ENCODE peak calls at places on chromosome 20, in six cellular contexts. D is LoVo, X is GM12864, C is HepG2, A is WTC11, N is SW 1271. Z is an unnamed sample.

GRCh38 chr20:38843346-38843745 is 37.8 kb downstream of the PPP1R16B start:
- DNase-seq in D (no peak), A (no peak), C (no peak), N (no peak), X (no peak), Z (no peak)

GRCh38 chr20:58584881-58585752 is 66.0 kb upstream of the STX16 start:
- DNase-seq in D (no peak), N (no peak), C (no peak), A (no peak), X (no peak), Z (peak; percentile 42)

GRCh38 chr20:39645130-39645529 is 683.0 kb downstream of the DHX35 start:
- DNase-seq in C (no peak), X (no peak), N (no peak), D (no peak), A (no peak), Z (no peak)

GRCh38 chr20:17684077-17684888 is 2.2 kb upstream of the RRBP1 start:
- DNase-seq in D (no peak), N (no peak), A (no peak), C (peak; percentile 96), X (no peak), Z (no peak)

GRCh38 chr20:25013478-25014380 is 21.2 kb upstream of the APMAP start:
- DNase-seq in D (no peak), A (no peak), N (no peak), X (no peak), C (no peak), Z (no peak)

GRCh38 chr20:25437153-25437581 is 29.7 kb downstream of the GINS1 start:
- DNase-seq in D (no peak), C (no peak), A (peak; percentile 47), N (no peak), X (no peak), Z (peak; percentile 16)

GRCh38 chr20:35699914-35700624 is 864 bp downstream of the ROMO1 start:
- DNase-seq in C (no peak), D (no peak), X (no peak), N (no peak), A (no peak), Z (no peak)

GRCh38 chr20:11229772-11230171 is 556.0 kb upstream of the JAG1 start:
- DNase-seq in C (no peak), D (peak; percentile 60), N (peak; percentile 28), X (no peak), A (no peak), Z (peak; percentile 98)

GRCh38 chr20:51966296-51966971 is 164.1 kb upstream of the SALL4 start:
- DNase-seq in C (peak; percentile 84), N (peak; percentile 42), A (peak; percentile 71), X (peak; percentile 8), D (peak; percentile 67), Z (peak; percentile 84)

GRCh38 chr20:61807426-61808160 is 258.1 kb downstream of the TAF4 start:
- DNase-seq in A (peak; percentile 4), N (no peak), D (no peak), X (no peak), C (no peak), Z (no peak)

GRCh38 chr20:48722737-48723191 is 105.0 kb downstream of the PREX1 start:
- DNase-seq in C (peak; percentile 34), A (no peak), D (no peak), N (no peak), X (no peak), Z (peak; percentile 84)

GRCh38 chr20:40945754-40946451 is 82.7 kb upstream of the TOP1 start:
- DNase-seq in D (no peak), X (no peak), C (peak; percentile 72), A (peak; percentile 73), N (no peak), Z (peak; percentile 79)

GRCh38 chr20:43721429-43722152 is 5.2 kb downstream of the GTSF1L start:
- DNase-seq in A (peak; percentile 20), X (no peak), N (no peak), C (no peak), D (no peak), Z (peak; percentile 23)

GRCh38 chr20:52105573-52106422 is 85.8 kb downstream of the ZFP64 start:
- DNase-seq in X (no peak), N (no peak), A (peak; percentile 97), C (no peak), D (peak; percentile 67), Z (peak; percentile 46)

GRCh38 chr20:48695255-48695654 is 132.5 kb downstream of the PREX1 start:
- DNase-seq in N (no peak), A (no peak), D (no peak), C (no peak), X (no peak), Z (no peak)

GRCh38 chr20:64255361-64256281 is at the start of gene PCMTD2:
- DNase-seq in D (peak; percentile 85), A (peak; percentile 84), C (peak; percentile 86), N (peak; percentile 74), X (peak; percentile 22), Z (peak; percentile 93)

GRCh38 chr20:61880706-61881105 is 185.0 kb downstream of the TAF4 start:
- DNase-seq in A (no peak), D (no peak), X (no peak), C (no peak), N (no peak), Z (no peak)

GRCh38 chr20:10653593-10654288 is 20.1 kb downstream of the JAG1 start:
- DNase-seq in N (no peak), A (no peak), C (no peak), D (no peak), X (no peak), Z (peak; percentile 79)

GRCh38 chr20:63520594-63520938 is at the start of gene PPDPF:
- DNase-seq in N (no peak), A (no peak), D (peak; percentile 87), X (no peak), C (no peak), Z (peak; percentile 87)

GRCh38 chr20:47736570-47737152 is 48.6 kb downstream of the SULF2 start:
- DNase-seq in D (no peak), X (no peak), C (no peak), N (no peak), A (no peak), Z (no peak)

GRCh38 chr20:32018269-32019155 is 8.3 kb downstream of the CCM2L start:
- DNase-seq in N (peak; percentile 73), C (peak; percentile 76), D (peak; percentile 75), A (peak; percentile 96), X (no peak), Z (no peak)

GRCh38 chr20:9400371-9401025 is 113.9 kb upstream of the LAMP5 start:
- DNase-seq in X (no peak), N (no peak), A (no peak), D (no peak), C (no peak), Z (no peak)

GRCh38 chr20:45822863-45823262 is 4.2 kb downstream of the TNNC2 start:
- DNase-seq in N (no peak), X (no peak), A (no peak), C (no peak), D (no peak), Z (no peak)

GRCh38 chr20:41142914-41143313 is 5.6 kb downstream of the PLCG1 start:
- DNase-seq in A (no peak), D (no peak), C (no peak), N (no peak), X (no peak), Z (no peak)

GRCh38 chr20:35743693-35744491 is 1.8 kb upstream of the RBM39 start:
- DNase-seq in N (no peak), X (no peak), C (peak; percentile 79), A (no peak), D (no peak), Z (no peak)

GRCh38 chr20:36744764-36745191 is 1.1 kb downstream of the NDRG3 start:
- DNase-seq in C (no peak), A (no peak), N (no peak), D (no peak), X (no peak), Z (peak; percentile 43)

GRCh38 chr20:54197621-54198604 is 10.0 kb upstream of the PFDN4 start:
- DNase-seq in C (peak; percentile 92), N (no peak), D (peak; percentile 52), X (no peak), A (no peak), Z (peak; percentile 79)

GRCh38 chr20:13205848-13206434 is 15.1 kb upstream of the ISM1 start:
- DNase-seq in X (no peak), N (no peak), C (no peak), D (no peak), A (no peak), Z (no peak)

GRCh38 chr20:10672579-10673127 is 1.1 kb downstream of the JAG1 start:
- DNase-seq in A (peak; percentile 51), D (peak; percentile 34), N (no peak), X (no peak), C (peak; percentile 49), Z (peak; percentile 60)

GRCh38 chr20:19405958-19406357 is 193.5 kb downstream of the SLC24A3 start:
- DNase-seq in A (no peak), X (no peak), C (no peak), N (no peak), D (no peak), Z (no peak)

GRCh38 chr20:10954137-10954840 is 280.5 kb upstream of the JAG1 start:
- DNase-seq in C (peak; percentile 18), N (no peak), X (no peak), A (no peak), D (no peak), Z (no peak)

GRCh38 chr20:45044084-45044573 is 56.8 kb downstream of the KCNS1 start:
- DNase-seq in C (peak; percentile 82), A (no peak), D (peak; percentile 62), X (no peak), N (peak; percentile 80), Z (peak; percentile 92)

GRCh38 chr20:51042657-51043247 is 19.8 kb upstream of the KCNG1 start:
- DNase-seq in A (peak; percentile 65), X (no peak), N (no peak), D (no peak), C (peak; percentile 54), Z (no peak)